ENCODE peak calls at places on chromosomes 11 and 22, in six cellular contexts. U, V, N, L, Q and T are unnamed samples. For H3K4me1, the result is how much of the 10 kb centered on the place peaks cover.

GRCh38 chr11:96150609-96151008 is 192.4 kb downstream of the MAML2 start:
- DNase-seq in U (no peak), V (no peak), N (no peak), L (no peak), Q (no peak), T (no peak)

GRCh38 chr22:39251762-39252460 is 7.1 kb upstream of the PDGFB start:
- DNase-seq in U (no peak), V (no peak), N (no peak), L (peak), Q (no peak), T (no peak)

GRCh38 chr11:76159983-76160661 is 46.2 kb downstream of the WNT11 start:
- DNase-seq in U (no peak), V (no peak), N (no peak), L (no peak), Q (no peak), T (no peak)

GRCh38 chr22:32044913-32045312 is 1.9 kb downstream of the SLC5A1 start:
- DNase-seq in U (no peak), V (peak), N (no peak), L (peak), Q (no peak), T (no peak)

GRCh38 chr11:128522063-128522942 is 65.1 kb downstream of the ETS1 start:
- DNase-seq in U (peak), V (peak), N (peak), L (peak), Q (peak), T (peak)

GRCh38 chr22:40511604-40512003 is 124.9 kb downstream of the MRTFA start:
- DNase-seq in U (no peak), V (no peak), N (no peak), L (no peak), Q (no peak), T (peak)

GRCh38 chr22:32904044-32904443 is 102.5 kb downstream of the TIMP3 start:
- DNase-seq in U (peak), V (no peak), N (no peak), L (no peak), Q (peak), T (no peak)

GRCh38 chr22:22374163-22374562 is 129.6 kb downstream of the VPREB1 start:
- DNase-seq in U (no peak), V (no peak), N (no peak), L (no peak), Q (no peak), T (no peak)

GRCh38 chr11:64752106-64752970 is 7.4 kb downstream of the PYGM start:
- DNase-seq in U (no peak), V (no peak), N (no peak), L (no peak), Q (no peak), T (peak)

GRCh38 chr11:65444314-65445051 is 21.9 kb downstream of the NEAT1 start:
- DNase-seq in U (no peak), V (no peak), N (peak), L (peak), Q (no peak), T (peak)

GRCh38 chr11:125082611-125083311 is 19.7 kb downstream of the SLC37A2 start:
- DNase-seq in U (no peak), V (no peak), N (no peak), L (no peak), Q (peak), T (no peak)

GRCh38 chr22:37581534-37581933 is 1.6 kb upstream of the LGALS2 start:
- DNase-seq in U (peak), V (peak), N (no peak), L (peak), Q (no peak), T (peak)

GRCh38 chr11:7904910-7905309 is 26.2 kb downstream of the OR10A6 start:
- DNase-seq in U (no peak), V (no peak), N (no peak), L (no peak), Q (no peak), T (no peak)

GRCh38 chr11:68008381-68009337 is 1.5 kb upstream of the ALDH3B1 start:
- DNase-seq in U (no peak), V (peak), N (no peak), L (no peak), Q (no peak), T (peak)

GRCh38 chr11:129703846-129704245 is 111.8 kb upstream of the TMEM45B start:
- DNase-seq in U (no peak), V (no peak), N (no peak), L (no peak), Q (no peak), T (no peak)

GRCh38 chr11:113553235-113553634 is 78.0 kb upstream of the DRD2 start:
- DNase-seq in U (no peak), V (no peak), N (peak), L (no peak), Q (peak), T (no peak)

GRCh38 chr22:23542933-23543332 is 37.2 kb downstream of the IGLL1 start:
- DNase-seq in U (no peak), V (no peak), N (no peak), L (no peak), Q (no peak), T (no peak)

GRCh38 chr22:35477911-35478582 is 62.6 kb upstream of the RASD2 start:
- DNase-seq in U (peak), V (peak), N (no peak), L (peak), Q (peak), T (no peak)

GRCh38 chr11:83292709-83293435 is 6.7 kb upstream of the CCDC90B start:
- DNase-seq in U (no peak), V (no peak), N (no peak), L (peak), Q (peak), T (no peak)

GRCh38 chr11:46916669-46917108 is 1.7 kb downstream of the LRP4 start:
- DNase-seq in U (peak), V (peak), N (no peak), L (peak), Q (no peak), T (peak)
- H3K4me1 ChIP-seq in U (under half), V (under half), N (under half), L (under half), Q (under half), T (under half)

DNA sequence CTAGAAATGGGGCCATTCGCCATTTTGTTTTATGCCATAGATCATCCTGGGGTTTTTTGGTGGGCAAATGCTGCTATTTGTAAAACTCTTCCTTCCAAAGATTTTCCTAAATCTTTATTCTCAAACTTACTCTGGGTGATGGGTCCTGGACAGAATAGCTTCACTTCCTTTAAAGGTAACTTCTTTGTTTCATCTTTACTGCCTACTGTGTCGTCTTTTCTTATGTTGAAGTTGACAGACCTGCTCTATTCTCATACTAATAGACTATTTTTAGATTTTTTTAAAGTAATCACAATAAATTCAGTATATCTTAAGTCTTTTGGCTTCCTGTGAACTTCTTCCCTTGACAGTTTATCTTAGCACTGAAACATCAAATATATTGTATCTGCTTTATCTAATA is 98.6 kb downstream of the YAP1 start:
- DNase-seq in U (no peak), V (no peak), N (no peak), L (no peak), Q (no peak), T (no peak)
- H3K4me1 ChIP-seq in U (under half), V (under half), N (under half), L (under half), Q (under half), T (under half)

DNA sequence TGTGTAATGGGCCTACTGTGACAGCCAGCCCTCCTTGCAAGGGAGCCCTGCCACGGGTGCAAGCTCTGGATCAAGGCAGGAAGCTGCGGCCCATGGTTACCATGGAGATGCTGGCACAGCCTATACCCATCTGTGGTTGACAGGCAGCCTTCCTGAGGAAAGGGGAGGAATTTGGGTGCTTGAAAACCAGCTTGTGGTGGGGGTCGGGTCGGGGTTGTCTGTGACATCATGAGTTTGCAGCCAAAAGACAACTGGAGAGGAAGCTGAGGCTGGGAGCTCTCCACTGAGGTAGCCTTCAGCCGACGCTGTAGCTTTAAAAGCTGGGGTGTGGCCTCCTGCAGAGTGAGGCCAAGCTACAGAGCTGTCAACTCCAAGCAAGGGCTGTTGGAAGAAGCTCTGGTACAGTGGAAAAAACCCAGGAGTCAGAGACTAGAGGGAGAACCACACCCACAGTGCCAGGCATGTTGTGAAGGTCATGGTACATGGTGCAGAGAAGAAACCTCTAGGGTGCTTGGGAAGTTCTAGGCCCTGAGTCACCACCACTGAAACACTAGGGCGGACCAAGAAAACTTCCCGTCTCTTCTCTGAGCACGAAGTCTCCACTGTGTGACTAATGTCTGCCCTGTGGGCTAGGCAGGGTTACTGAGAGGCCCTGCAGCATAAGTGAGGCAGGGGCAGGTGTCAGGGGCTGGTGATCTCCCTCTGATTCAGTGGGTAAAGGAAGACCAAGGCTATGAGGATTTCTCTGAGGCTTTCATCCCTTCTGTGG is 10.8 kb upstream of the LDHA start:
- DNase-seq in U (peak), V (peak), N (peak), L (peak), Q (peak), T (peak)
- H3K4me1 ChIP-seq in U (under half), V (under half), N (under half), L (under half), Q (under half), T (under half)

GRCh38 chr11:36033936-36034335 is 90.1 kb downstream of the LDLRAD3 start:
- DNase-seq in U (no peak), V (no peak), N (no peak), L (no peak), Q (no peak), T (no peak)

GRCh38 chr11:36030707-36031365 is 87.0 kb downstream of the LDLRAD3 start:
- DNase-seq in U (no peak), V (no peak), N (no peak), L (no peak), Q (no peak), T (no peak)

GRCh38 chr11:36034572-36035331 is 90.9 kb downstream of the LDLRAD3 start:
- DNase-seq in U (no peak), V (no peak), N (no peak), L (no peak), Q (no peak), T (no peak)

GRCh38 chr11:36035454-36035853 is 91.6 kb downstream of the LDLRAD3 start:
- DNase-seq in U (no peak), V (no peak), N (no peak), L (peak), Q (no peak), T (no peak)

DNA sequence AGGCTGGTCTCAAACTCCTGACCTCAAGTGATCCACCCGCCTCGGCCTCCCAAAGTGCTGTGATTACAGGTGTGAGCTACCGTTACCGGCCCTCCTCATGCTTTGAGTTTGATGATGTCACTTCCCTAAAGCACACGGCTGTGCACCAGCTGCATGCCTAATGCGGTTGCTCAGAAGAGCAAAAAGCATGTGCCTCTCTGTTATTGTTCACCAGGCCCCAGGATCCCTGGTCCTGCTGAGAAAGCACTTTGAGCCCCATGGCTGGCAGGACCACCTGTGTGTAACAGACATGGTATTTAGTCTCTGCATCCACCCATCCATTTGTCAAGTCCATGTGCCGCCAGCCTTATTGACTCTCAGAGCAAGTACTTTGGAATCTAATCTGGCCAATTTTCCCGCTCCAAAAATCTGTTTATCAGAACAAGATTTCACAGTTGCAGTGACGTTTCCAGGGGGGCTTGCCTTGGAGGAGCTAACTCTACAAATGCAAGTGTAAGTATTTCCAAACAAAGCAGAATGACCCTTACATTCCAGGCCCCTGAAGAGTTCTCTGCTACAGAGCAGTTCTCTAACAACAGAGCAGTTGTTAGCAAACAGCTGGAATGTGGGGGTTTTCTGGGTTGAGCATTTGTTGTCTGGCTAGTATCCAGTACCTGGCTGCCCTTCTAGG is 89.4 kb downstream of the LDLRAD3 start:
- DNase-seq in U (no peak), V (no peak), N (no peak), L (no peak), Q (no peak), T (no peak)
- H3K4me1 ChIP-seq in U (under half), V (under half), N (under half), L (under half), Q (under half), T (under half)

GRCh38 chr11:31915867-31916266 is 104.7 kb upstream of the PAX6 start:
- DNase-seq in U (no peak), V (no peak), N (no peak), L (no peak), Q (no peak), T (no peak)
- H3K4me1 ChIP-seq in U (under half), V (under half), N (under half), L (under half), Q (under half), T (under half)

DNA sequence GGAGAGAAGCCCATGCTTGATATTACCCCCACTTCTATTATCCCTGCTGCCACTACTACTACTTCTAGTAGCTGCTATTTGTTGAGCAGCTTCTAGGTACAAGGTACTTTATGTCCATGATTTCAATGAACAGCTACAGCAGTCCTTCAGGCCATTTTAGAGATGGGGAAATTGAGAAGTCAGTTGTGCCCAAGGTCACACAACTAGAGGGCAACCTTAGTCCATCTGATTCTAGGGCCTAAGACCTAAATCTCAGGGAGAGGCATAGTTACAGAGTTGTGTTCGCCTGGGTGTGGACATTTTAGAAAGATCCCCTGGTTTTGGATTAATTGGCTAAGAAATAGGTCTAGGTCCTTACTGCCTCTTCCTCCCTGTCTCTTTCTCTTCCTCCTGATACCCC is 52.3 kb downstream of the MICAL2 start:
- DNase-seq in U (no peak), V (no peak), N (no peak), L (no peak), Q (no peak), T (no peak)
- H3K4me1 ChIP-seq in U (half or more), V (half or more), N (under half), L (under half), Q (half or more), T (under half)

DNA sequence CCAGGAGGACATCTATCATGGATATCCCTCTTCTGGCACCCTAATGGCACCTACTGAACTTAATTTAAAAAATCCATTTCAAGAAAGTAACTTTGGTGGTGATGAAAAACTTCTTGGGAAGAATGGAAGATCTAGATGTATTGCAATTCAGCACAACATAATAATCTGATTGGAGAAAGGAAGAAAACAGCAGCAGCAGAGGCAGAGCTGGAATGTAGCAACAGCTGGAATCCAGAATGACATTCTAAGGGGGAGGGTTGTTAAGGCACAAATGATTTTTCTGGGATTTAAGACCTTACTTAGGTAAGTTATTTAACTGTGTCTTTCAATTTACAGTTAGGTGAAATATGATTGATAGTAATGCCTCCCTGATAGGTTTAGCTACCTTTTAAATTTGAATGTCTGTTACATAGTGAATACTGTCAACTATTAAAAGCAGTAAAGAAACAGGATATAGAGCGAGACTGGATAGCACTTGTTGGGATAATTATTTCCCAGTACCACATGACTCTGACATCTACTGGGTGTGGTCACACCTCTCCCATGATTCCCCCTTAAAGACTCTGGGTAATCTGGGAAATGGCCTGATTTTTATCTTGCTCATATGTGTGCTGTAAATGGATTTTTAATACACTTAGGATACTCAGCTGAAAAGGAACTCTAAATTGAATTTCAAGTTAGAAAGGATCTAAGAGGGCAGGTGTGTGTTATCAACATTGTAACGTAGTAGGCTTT is 11.7 kb downstream of the CAPRIN1 start:
- DNase-seq in U (no peak), V (no peak), N (no peak), L (no peak), Q (no peak), T (no peak)
- H3K4me1 ChIP-seq in U (under half), V (under half), N (under half), L (under half), Q (half or more), T (under half)

GRCh38 chr11:10898003-10898762 is 40.3 kb upstream of the ZBED5 start:
- DNase-seq in U (no peak), V (no peak), N (no peak), L (no peak), Q (no peak), T (no peak)
- H3K4me1 ChIP-seq in U (under half), V (under half), N (under half), L (under half), Q (half or more), T (under half)

GRCh38 chr22:30212996-30213441 is 33.5 kb downstream of the LIF start:
- DNase-seq in U (no peak), V (no peak), N (no peak), L (no peak), Q (no peak), T (no peak)
- H3K4me1 ChIP-seq in U (under half), V (under half), N (under half), L (under half), Q (half or more), T (under half)